ENCODE peak calls at places on chromosomes 16 and 17, in five cellular contexts. F is K562, Y is H1, X is GM12892, I is SK-N-SH. E is an unnamed sample.

GRCh38 chr17:16975744-16976625 is 4.1 kb upstream of the TNFRSF13B start:
- DNase-seq in F (no peak), Y (no peak), X (no peak), I (no peak), E (no peak)

GRCh38 chr17:29292992-29293889 is 707 bp downstream of the NUFIP2 start:
- DNase-seq in F (peak), Y (no peak), X (peak), I (peak), E (peak)

GRCh38 chr16:1105888-1106620 is 10.0 kb upstream of the C1QTNF8 start:
- DNase-seq in F (peak), Y (no peak), X (peak), I (peak), E (peak)

GRCh38 chr17:61397086-61397842 is 2.4 kb upstream of the TBX2 start:
- DNase-seq in F (no peak), Y (no peak), X (no peak), I (peak), E (no peak)

GRCh38 chr17:6061290-6061689 is 8.9 kb upstream of the WSCD1 start:
- DNase-seq in F (no peak), Y (no peak), X (no peak), I (no peak), E (no peak)

GRCh38 chr17:11986939-11987329 is 10.3 kb downstream of the ZNF18 start:
- DNase-seq in F (peak), Y (no peak), X (no peak), I (peak), E (no peak)

GRCh38 chr17:31521632-31522283 is 130.3 kb downstream of the RAB11FIP4 start:
- DNase-seq in F (no peak), Y (no peak), X (no peak), I (no peak), E (no peak)

GRCh38 chr17:39225974-39226683 is 384 bp upstream of the STAC2 start:
- DNase-seq in F (peak), Y (peak), X (no peak), I (peak), E (no peak)

DNA sequence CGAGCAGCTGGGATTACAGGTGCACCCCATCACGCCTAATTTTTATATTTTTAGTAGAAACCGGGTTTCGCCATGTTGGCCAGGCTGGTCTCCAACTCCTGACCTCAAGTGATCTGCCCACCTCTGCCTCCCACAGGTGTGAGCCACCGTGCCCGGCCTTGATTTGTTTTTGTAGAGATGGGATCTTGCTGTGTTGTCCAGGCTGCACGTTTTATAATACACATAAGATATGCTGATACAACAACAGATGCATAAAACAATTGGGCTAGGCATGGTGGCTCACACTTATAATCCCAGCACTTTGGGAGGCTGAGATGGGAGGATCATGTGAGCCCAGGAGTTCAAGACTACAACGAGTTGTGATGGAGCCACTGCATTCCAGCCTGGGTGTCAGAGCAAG is 6.0 kb downstream of the USP36 start:
- DNase-seq in F (no peak), Y (no peak), X (no peak), I (no peak), E (no peak)
- TF ChIP-seq TAF1 in F (no peak), Y (no peak), X (no peak), I (no peak), E (no peak)

GRCh38 chr17:73591278-73592078 is 52.8 kb downstream of the SDK2 start:
- DNase-seq in F (no peak), Y (no peak), X (peak), I (no peak), E (peak)
- TF ChIP-seq TAF1 in F (no peak), Y (no peak), X (no peak), I (no peak), E (no peak)

DNA sequence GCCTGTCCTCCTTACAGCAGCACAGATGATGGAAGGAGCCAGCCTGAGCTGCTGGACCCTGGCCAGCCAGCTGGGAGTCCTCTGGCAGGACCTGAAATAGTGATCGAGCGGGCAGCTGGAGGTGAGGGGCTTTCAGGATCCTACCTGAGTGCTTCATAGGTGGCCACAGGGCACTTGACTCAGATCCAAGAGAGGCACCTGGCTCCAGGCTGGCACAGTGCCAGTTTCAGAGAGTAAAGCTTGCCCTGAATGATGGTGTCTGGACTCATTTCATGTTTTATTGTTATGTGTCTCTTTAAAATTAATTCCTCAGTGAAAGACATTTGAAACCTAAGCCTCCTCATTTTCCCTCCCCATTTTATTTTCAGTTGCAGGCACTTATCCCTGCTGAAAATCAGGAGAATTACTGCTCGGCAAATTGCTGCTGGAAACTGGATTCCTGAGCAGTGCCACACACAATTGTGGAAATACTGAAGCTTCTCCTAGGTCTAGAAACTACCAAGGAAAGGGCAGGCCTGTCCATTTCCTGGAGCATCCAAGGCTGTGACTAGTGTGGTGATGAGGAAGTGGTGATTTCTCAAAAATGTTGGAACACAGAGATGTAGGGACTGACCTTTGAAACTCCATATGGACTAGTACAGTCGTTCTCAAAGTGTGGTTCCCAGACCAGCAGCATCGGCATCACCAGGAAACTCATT is 16.1 kb upstream of the ADAMTS18 start:
- DNase-seq in F (no peak), Y (no peak), X (no peak), I (no peak), E (no peak)
- TF ChIP-seq TAF1 in F (no peak), Y (no peak), X (no peak), I (no peak), E (no peak)

DNA sequence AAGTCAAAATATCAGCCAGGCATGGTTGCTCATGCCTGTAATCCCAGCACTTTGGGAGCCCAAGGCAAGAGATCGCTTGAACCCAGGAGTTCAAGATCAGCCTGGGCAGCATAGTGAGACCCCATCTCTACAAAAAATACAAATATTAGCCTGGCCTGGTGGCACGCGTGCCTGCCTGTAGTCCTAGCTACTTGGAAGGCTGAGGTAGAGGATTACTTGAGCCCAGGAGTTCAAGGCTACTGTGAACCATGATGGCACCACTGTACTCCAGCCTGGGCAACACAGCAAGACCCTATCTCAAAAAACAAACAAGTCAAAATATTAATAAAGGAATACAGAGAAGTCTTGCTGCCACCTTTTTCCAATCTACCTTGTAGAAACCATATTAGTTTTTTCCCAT is 4.2 kb downstream of the ZNF689 start:
- DNase-seq in F (no peak), Y (no peak), X (no peak), I (no peak), E (no peak)
- TF ChIP-seq TAF1 in F (no peak), Y (no peak), X (no peak), I (no peak), E (no peak)

GRCh38 chr16:58485184-58485887 is 14.6 kb upstream of the NDRG4 start:
- DNase-seq in F (no peak), Y (no peak), X (no peak), I (peak), E (no peak)

GRCh38 chr16:58478427-58478826 is 21.5 kb upstream of the NDRG4 start:
- DNase-seq in F (no peak), Y (no peak), X (no peak), I (no peak), E (no peak)

GRCh38 chr16:58481931-58482330 is 18.0 kb upstream of the NDRG4 start:
- DNase-seq in F (no peak), Y (no peak), X (no peak), I (no peak), E (no peak)

GRCh38 chr16:58476791-58477190 is 23.2 kb upstream of the NDRG4 start:
- DNase-seq in F (no peak), Y (no peak), X (no peak), I (no peak), E (no peak)

GRCh38 chr16:58481226-58481869 is 18.6 kb upstream of the NDRG4 start:
- DNase-seq in F (no peak), Y (no peak), X (no peak), I (no peak), E (no peak)
- TF ChIP-seq TAF1 in F (no peak), Y (no peak), X (no peak), I (no peak), E (no peak)

DNA sequence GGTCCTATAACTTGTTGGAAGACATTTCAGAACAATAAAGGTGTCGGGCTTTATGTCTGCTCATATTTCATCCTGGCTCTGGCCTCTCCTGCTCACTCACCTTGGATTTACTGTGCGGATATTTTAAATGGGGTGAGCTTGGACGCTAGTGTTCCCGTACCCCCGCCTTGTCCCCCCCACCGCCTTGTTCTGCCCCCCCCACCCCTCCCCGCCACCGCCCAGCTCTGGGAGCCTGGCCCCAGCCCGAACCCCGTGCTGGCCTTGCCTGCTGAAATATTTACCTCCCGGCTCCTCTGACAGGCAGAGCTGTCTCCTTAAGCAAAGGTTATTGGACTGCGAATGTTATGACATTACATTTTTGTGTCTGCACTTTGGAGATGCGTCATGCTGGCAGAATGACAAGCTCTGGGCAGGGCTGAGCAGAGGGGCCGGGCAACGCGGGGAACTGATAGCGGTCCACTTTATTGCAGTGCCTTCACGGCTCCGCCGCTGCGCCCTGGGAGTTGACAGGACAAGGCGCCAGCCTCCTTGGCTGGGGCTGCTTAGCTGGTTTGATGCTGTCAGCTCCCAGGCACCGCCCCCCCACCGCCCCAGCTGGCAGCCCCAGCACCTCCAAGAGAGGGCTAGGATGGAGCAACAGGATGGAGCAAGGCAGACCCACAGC is 222.5 kb upstream of the GSE1 start:
- DNase-seq in F (peak), Y (no peak), X (no peak), I (peak), E (no peak)
- TF ChIP-seq TAF1 in F (peak), Y (no peak), X (no peak), I (no peak), E (no peak)

GRCh38 chr17:34252890-34253525 is 2.1 kb upstream of the CCL2 start:
- DNase-seq in F (no peak), Y (no peak), X (no peak), I (no peak), E (no peak)
- TF ChIP-seq TAF1 in F (no peak), Y (no peak), X (no peak), I (no peak), E (no peak)

DNA sequence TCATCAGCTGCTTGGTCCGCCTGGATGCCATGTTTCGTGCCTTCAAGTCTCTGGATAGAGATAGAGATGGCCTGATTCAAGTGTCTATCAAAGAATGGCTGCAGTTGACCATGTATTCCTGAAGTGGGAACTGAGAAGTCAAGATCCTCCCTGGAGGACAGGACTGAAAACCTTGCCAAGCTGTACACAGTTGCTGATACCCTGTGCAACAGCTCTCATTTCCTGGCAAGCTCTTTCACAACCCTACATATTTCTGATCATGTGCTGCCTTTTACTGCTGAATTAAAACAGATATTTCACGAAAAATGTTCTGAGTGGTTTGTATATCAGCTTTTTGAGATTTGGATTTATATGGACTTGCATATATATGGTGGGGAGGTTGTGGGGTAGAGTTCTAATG is 898 bp downstream of the CAPNS2 start:
- DNase-seq in F (no peak), Y (no peak), X (no peak), I (no peak), E (no peak)
- TF ChIP-seq TAF1 in F (no peak), Y (no peak), X (no peak), I (no peak), E (no peak)

E was measured in GM12891.